ENCODE peak calls at places on chromosomes 13 and 19, in eight cellular contexts. I, Y, U, P, X, R, C and J are unnamed samples.

GRCh38 chr13:39417643-39418042 is 185.3 kb downstream of the LHFPL6 start:
- DNase-seq in I (no peak), Y (peak), X (peak), C (no peak), R (peak), U (no peak), P (no peak), J (no peak)

GRCh38 chr19:639251-640155 is at the start of gene FGF22:
- DNase-seq in I (peak), Y (peak), P (peak), R (peak), U (peak), C (peak), X (peak), J (peak)

GRCh38 chr13:98022210-98022609 is 68.7 kb downstream of the IPO5 start:
- DNase-seq in I (no peak), X (no peak), P (no peak), U (no peak), Y (peak), C (no peak), R (peak), J (no peak)

GRCh38 chr19:4556574-4557185 is 2.8 kb downstream of the SEMA6B start:
- DNase-seq in X (no peak), P (no peak), U (no peak), R (peak), Y (no peak), C (no peak), I (peak), J (no peak)

GRCh38 chr19:50266896-50267295 is 62.3 kb downstream of the KCNC3 start:
- DNase-seq in C (no peak), P (no peak), X (no peak), R (no peak), U (no peak), Y (no peak), I (peak), J (peak)

GRCh38 chr19:4557186-4557970 is 2.1 kb downstream of the SEMA6B start:
- DNase-seq in C (no peak), U (no peak), P (no peak), I (peak), Y (no peak), R (no peak), X (no peak), J (no peak)

GRCh38 chr13:48412100-48412556 is 785 bp downstream of the LPAR6 start:
- DNase-seq in X (no peak), R (peak), C (no peak), P (no peak), Y (no peak), I (no peak), U (no peak), J (no peak)

GRCh38 chr19:38656171-38656981 is 8.9 kb downstream of the ACTN4 start:
- DNase-seq in C (peak), X (no peak), Y (peak), I (peak), U (peak), R (peak), P (no peak), J (no peak)

GRCh38 chr13:113630804-113631203 is 27.2 kb downstream of the ATP4B start:
- DNase-seq in R (no peak), X (no peak), Y (no peak), I (no peak), U (no peak), C (no peak), P (no peak), J (no peak)

GRCh38 chr19:12194827-12195500 is 32.1 kb downstream of the ZNF136 start:
- DNase-seq in I (peak), P (peak), X (peak), U (peak), Y (peak), C (peak), R (peak), J (no peak)

GRCh38 chr13:52034616-52035226 is 10.2 kb downstream of the UTP14C start:
- DNase-seq in I (no peak), R (no peak), U (no peak), C (no peak), P (no peak), X (no peak), Y (no peak), J (no peak)

GRCh38 chr19:55468054-55468393 is 3.5 kb upstream of the C19orf85 start:
- DNase-seq in X (no peak), Y (no peak), C (no peak), U (no peak), P (no peak), R (no peak), I (no peak), J (no peak)

GRCh38 chr13:111586291-111586690 is 265.8 kb downstream of the TEX29 start:
- DNase-seq in X (no peak), I (no peak), Y (no peak), C (no peak), R (no peak), P (no peak), U (no peak), J (no peak)

GRCh38 chr19:51079486-51080110 is 3.1 kb downstream of the KLK14 start:
- DNase-seq in Y (peak), X (no peak), C (no peak), U (no peak), R (no peak), P (no peak), I (no peak), J (no peak)

GRCh38 chr13:76094645-76095044 is 458.5 kb downstream of the LMO7 start:
- DNase-seq in P (no peak), C (no peak), X (no peak), I (no peak), U (no peak), R (no peak), Y (no peak), J (no peak)

GRCh38 chr19:53246498-53246897 is 8.2 kb downstream of the ZNF677 start:
- DNase-seq in U (no peak), X (no peak), C (no peak), R (no peak), P (no peak), Y (no peak), I (no peak), J (no peak)

GRCh38 chr19:37855098-37855497 is 51.3 kb downstream of the WDR87 start:
- DNase-seq in Y (peak), R (peak), X (no peak), P (no peak), I (peak), U (no peak), C (no peak), J (no peak)